ENCODE peak calls at places on chromosomes 5 and 9, in six cellular contexts. One of them, this sample, is unnamed.
A peak's percentile ranks its signal among the peaks of the same experiment; 100 is the strongest.

GRCh38 chr5:160508780-160509361 is 87.2 kb downstream of the PTTG1 start:
- DNase-seq in non-pigmented ciliary epithelial cell: peak; percentile 64
- DNase-seq in mesenteric fat pad: no peak
- DNase-seq in stimulated activated naive CD8-positive, alpha-beta T cell treated with anti-CD3 and anti-CD28 coated beads, Interleukin-15, amount 100 ng/mL, for 72 hours: peak; percentile 68
- DNase-seq in NCI-H2081: peak; percentile 80
- DNase-seq in anterior cingulate cortex: no peak
- DNase-seq in this sample: no peak

GRCh38 chr5:16733597-16733996 is 116.8 kb upstream of the RETREG1 start:
- DNase-seq in stimulated activated naive CD8-positive, alpha-beta T cell treated with anti-CD3 and anti-CD28 coated beads, Interleukin-15, amount 100 ng/mL, for 72 hours: no peak
- DNase-seq in non-pigmented ciliary epithelial cell: no peak
- DNase-seq in NCI-H2081: peak; percentile 25
- DNase-seq in mesenteric fat pad: no peak
- DNase-seq in anterior cingulate cortex: no peak
- DNase-seq in this sample: no peak

GRCh38 chr9:21506910-21507795 is 25.0 kb upstream of the IFNE start:
- DNase-seq in stimulated activated naive CD8-positive, alpha-beta T cell treated with anti-CD3 and anti-CD28 coated beads, Interleukin-15, amount 100 ng/mL, for 72 hours: no peak
- DNase-seq in non-pigmented ciliary epithelial cell: peak; percentile 83
- DNase-seq in anterior cingulate cortex: no peak
- DNase-seq in mesenteric fat pad: no peak
- DNase-seq in NCI-H2081: no peak
- DNase-seq in this sample: no peak

GRCh38 chr9:136977223-136978072 is at the start of gene PTGDS:
- DNase-seq in NCI-H2081: no peak
- DNase-seq in non-pigmented ciliary epithelial cell: no peak
- DNase-seq in stimulated activated naive CD8-positive, alpha-beta T cell treated with anti-CD3 and anti-CD28 coated beads, Interleukin-15, amount 100 ng/mL, for 72 hours: no peak
- DNase-seq in mesenteric fat pad: no peak
- DNase-seq in anterior cingulate cortex: peak; percentile 91
- DNase-seq in this sample: no peak

GRCh38 chr5:149687789-149688188 is 42.3 kb upstream of the PPARGC1B start:
- DNase-seq in anterior cingulate cortex: no peak
- DNase-seq in stimulated activated naive CD8-positive, alpha-beta T cell treated with anti-CD3 and anti-CD28 coated beads, Interleukin-15, amount 100 ng/mL, for 72 hours: no peak
- DNase-seq in non-pigmented ciliary epithelial cell: no peak
- DNase-seq in mesenteric fat pad: no peak
- DNase-seq in NCI-H2081: no peak
- DNase-seq in this sample: no peak

GRCh38 chr5:172420215-172420934 is 34.0 kb downstream of the SH3PXD2B start:
- DNase-seq in NCI-H2081: no peak
- DNase-seq in non-pigmented ciliary epithelial cell: no peak
- DNase-seq in mesenteric fat pad: no peak
- DNase-seq in anterior cingulate cortex: peak; percentile 46
- DNase-seq in stimulated activated naive CD8-positive, alpha-beta T cell treated with anti-CD3 and anti-CD28 coated beads, Interleukin-15, amount 100 ng/mL, for 72 hours: no peak
- DNase-seq in this sample: peak; percentile 98

GRCh38 chr5:138230981-138231589 is 18.0 kb upstream of the CDC23 start:
- DNase-seq in mesenteric fat pad: no peak
- DNase-seq in non-pigmented ciliary epithelial cell: no peak
- DNase-seq in NCI-H2081: no peak
- DNase-seq in stimulated activated naive CD8-positive, alpha-beta T cell treated with anti-CD3 and anti-CD28 coated beads, Interleukin-15, amount 100 ng/mL, for 72 hours: no peak
- DNase-seq in anterior cingulate cortex: no peak
- DNase-seq in this sample: no peak

GRCh38 chr5:156328176-156328575 is 1.2 kb downstream of the SGCD start:
- DNase-seq in stimulated activated naive CD8-positive, alpha-beta T cell treated with anti-CD3 and anti-CD28 coated beads, Interleukin-15, amount 100 ng/mL, for 72 hours: no peak
- DNase-seq in anterior cingulate cortex: no peak
- DNase-seq in NCI-H2081: no peak
- DNase-seq in non-pigmented ciliary epithelial cell: no peak
- DNase-seq in mesenteric fat pad: no peak
- DNase-seq in this sample: no peak

GRCh38 chr5:1709186-1709803 is 90.3 kb downstream of the MRPL36 start:
- DNase-seq in non-pigmented ciliary epithelial cell: no peak
- DNase-seq in mesenteric fat pad: no peak
- DNase-seq in anterior cingulate cortex: no peak
- DNase-seq in stimulated activated naive CD8-positive, alpha-beta T cell treated with anti-CD3 and anti-CD28 coated beads, Interleukin-15, amount 100 ng/mL, for 72 hours: no peak
- DNase-seq in NCI-H2081: no peak
- DNase-seq in this sample: no peak

GRCh38 chr9:21605489-21605931 is 123.4 kb upstream of the IFNE start:
- DNase-seq in NCI-H2081: no peak
- DNase-seq in mesenteric fat pad: no peak
- DNase-seq in anterior cingulate cortex: no peak
- DNase-seq in stimulated activated naive CD8-positive, alpha-beta T cell treated with anti-CD3 and anti-CD28 coated beads, Interleukin-15, amount 100 ng/mL, for 72 hours: no peak
- DNase-seq in non-pigmented ciliary epithelial cell: peak; percentile 45
- DNase-seq in this sample: no peak

GRCh38 chr9:38339496-38339895 is 53.0 kb upstream of the ALDH1B1 start:
- DNase-seq in non-pigmented ciliary epithelial cell: no peak
- DNase-seq in anterior cingulate cortex: no peak
- DNase-seq in NCI-H2081: no peak
- DNase-seq in mesenteric fat pad: no peak
- DNase-seq in stimulated activated naive CD8-positive, alpha-beta T cell treated with anti-CD3 and anti-CD28 coated beads, Interleukin-15, amount 100 ng/mL, for 72 hours: no peak
- DNase-seq in this sample: peak; percentile 22